ENCODE peak calls at places on chromosome 11, in five cellular contexts. A is caudate nucleus; H is activated CD8-positive, alpha-beta memory T cell treated with anti-CD3 and anti-CD28 coated beads, Interleukin-2, amount 50 U/mL, for 4 hours; E is NCI-H2081; L is EL. G is an unnamed sample.

GRCh38 chr11:35218956-35219355 is 80.0 kb downstream of the CD44 start:
- DNase-seq in H (no peak), L (no peak), A (no peak), E (no peak), G (no peak)

GRCh38 chr11:84289381-84289906 is 1003.3 kb upstream of the CCDC90B start:
- DNase-seq in H (no peak), E (no peak), L (no peak), A (no peak), G (no peak)

GRCh38 chr11:117670443-117670842 is 126.6 kb downstream of the DSCAML1 start:
- DNase-seq in A (no peak), L (no peak), E (no peak), H (no peak), G (no peak)

GRCh38 chr11:72848846-72849466 is 34.7 kb downstream of the ATG16L2 start:
- DNase-seq in A (no peak), H (no peak), E (peak; percentile 33), L (no peak), G (no peak)

GRCh38 chr11:65503606-65503922 is 4.7 kb downstream of the MALAT1 start:
- DNase-seq in L (peak; percentile 28), E (no peak), A (no peak), H (no peak), G (no peak)

GRCh38 chr11:35689081-35689996 is 26.8 kb downstream of the TRIM44 start:
- DNase-seq in E (no peak), H (no peak), L (no peak), A (no peak), G (no peak)

GRCh38 chr11:122898799-122899198 is 16.2 kb downstream of the JHY start:
- DNase-seq in E (no peak), L (no peak), H (no peak), A (no peak), G (no peak)

GRCh38 chr11:110453684-110454354 is 24.1 kb downstream of the FDX1 start:
- DNase-seq in E (no peak), L (no peak), H (no peak), A (no peak), G (no peak)

GRCh38 chr11:75762158-75762557 is 6.4 kb upstream of the DGAT2 start:
- DNase-seq in E (no peak), H (no peak), L (no peak), A (no peak), G (no peak)

GRCh38 chr11:112211556-112211955 is 14.7 kb upstream of the PTS start:
- DNase-seq in L (no peak), H (no peak), A (no peak), E (no peak), G (no peak)

GRCh38 chr11:85180528-85180927 is 446.6 kb downstream of the DLG2 start:
- DNase-seq in A (no peak), L (no peak), H (no peak), E (no peak), G (no peak)

GRCh38 chr11:118792642-118793124 is 1.7 kb upstream of the DDX6 start:
- DNase-seq in A (no peak), H (peak; percentile 57), E (peak; percentile 27), L (peak; percentile 91), G (no peak)

GRCh38 chr11:131690362-131690761 is 319.9 kb downstream of the NTM start:
- DNase-seq in E (no peak), L (no peak), A (no peak), H (no peak), G (no peak)

GRCh38 chr11:292211-293121 is 3.5 kb downstream of the PGGHG start:
- DNase-seq in E (no peak), H (peak; percentile 15), L (no peak), A (no peak), G (peak; percentile 76)

GRCh38 chr11:73258104-73258684 is 13.9 kb upstream of the P2RY6 start:
- DNase-seq in L (no peak), A (no peak), H (no peak), E (no peak), G (no peak)

GRCh38 chr11:77127969-77128691 is at the start of gene MYO7A:
- DNase-seq in L (peak; percentile 46), H (no peak), A (peak; percentile 56), E (peak; percentile 41), G (peak; percentile 78)

GRCh38 chr11:96049426-96049825 is 125.5 kb upstream of the MTMR2 start:
- DNase-seq in A (no peak), H (no peak), L (no peak), E (no peak), G (no peak)

G was measured in aorta.